ENCODE peak calls at places on chromosome 9, in nine cellular contexts. F, L, J, Q, X, G, B, E and O are unnamed samples.

GRCh38 chr9:6014668-6015270 is 655 bp downstream of the RANBP6 start:
- DNase-seq in F (peak; percentile 68), L (peak; percentile 77), J (peak; percentile 34), Q (no peak), X (no peak), G (peak; percentile 7), B (peak; percentile 79), E (no peak), O (no peak)

GRCh38 chr9:108053555-108054061 is 564.0 kb upstream of the KLF4 start:
- DNase-seq in F (peak; percentile 92), L (peak; percentile 95), J (peak; percentile 93), Q (peak; percentile 82), X (no peak), G (no peak), B (peak; percentile 90), E (peak; percentile 84), O (peak; percentile 28)

GRCh38 chr9:81685763-81686613 is 3.4 kb downstream of the TLE1 start:
- DNase-seq in F (peak; percentile 57), L (peak; percentile 42), J (peak; percentile 77), Q (no peak), X (no peak), G (no peak), B (peak; percentile 69), E (no peak), O (no peak)

GRCh38 chr9:16721972-16722371 is 148.5 kb downstream of the BNC2 start:
- DNase-seq in F (peak; percentile 94), L (peak; percentile 98), J (peak; percentile 89), Q (peak; percentile 81), X (no peak), G (no peak), B (peak; percentile 96), E (peak; percentile 87), O (no peak)

GRCh38 chr9:16143310-16143709 is 590.5 kb downstream of the CCDC171 start:
- DNase-seq in F (no peak), L (peak; percentile 51), J (no peak), Q (no peak), X (no peak), G (no peak), B (no peak), E (no peak), O (no peak)

GRCh38 chr9:131279196-131279926 is 3.1 kb upstream of the FAM78A start:
- DNase-seq in F (no peak), L (no peak), J (no peak), Q (no peak), X (no peak), G (no peak), B (no peak), E (no peak), O (no peak)

GRCh38 chr9:128504485-128505413 is at the start of gene GLE1:
- DNase-seq in F (peak; percentile 92), L (peak; percentile 84), J (peak; percentile 88), Q (peak; percentile 93), X (peak; percentile 95), G (peak; percentile 83), B (peak; percentile 90), E (peak; percentile 89), O (peak; percentile 34)

GRCh38 chr9:86181379-86182315 is 77.8 kb downstream of the C9orf153 start:
- DNase-seq in F (no peak), L (no peak), J (no peak), Q (no peak), X (no peak), G (no peak), B (no peak), E (no peak), O (no peak)

GRCh38 chr9:76576344-76576743 is 117.4 kb downstream of the GCNT1 start:
- DNase-seq in F (peak; percentile 76), L (peak; percentile 89), J (peak; percentile 70), Q (peak; percentile 53), X (peak; percentile 80), G (no peak), B (peak; percentile 91), E (no peak), O (peak; percentile 86)

GRCh38 chr9:121622842-121623203 is 28.6 kb upstream of the DAB2IP start:
- DNase-seq in F (no peak), L (peak; percentile 22), J (no peak), Q (no peak), X (no peak), G (no peak), B (no peak), E (no peak), O (no peak)

GRCh38 chr9:14782652-14783051 is 60.1 kb upstream of the CER1 start:
- DNase-seq in F (no peak), L (peak; percentile 15), J (no peak), Q (no peak), X (no peak), G (no peak), B (no peak), E (no peak), O (no peak)

GRCh38 chr9:29456940-29457339 is 1883.7 kb upstream of the C9orf72 start:
- DNase-seq in F (peak; percentile 73), L (peak; percentile 85), J (peak; percentile 5), Q (no peak), X (no peak), G (no peak), B (peak; percentile 56), E (no peak), O (no peak)

GRCh38 chr9:105403552-105404246 is 44.1 kb upstream of the FSD1L start:
- DNase-seq in F (no peak), L (no peak), J (no peak), Q (no peak), X (no peak), G (no peak), B (no peak), E (no peak), O (no peak)

DNA sequence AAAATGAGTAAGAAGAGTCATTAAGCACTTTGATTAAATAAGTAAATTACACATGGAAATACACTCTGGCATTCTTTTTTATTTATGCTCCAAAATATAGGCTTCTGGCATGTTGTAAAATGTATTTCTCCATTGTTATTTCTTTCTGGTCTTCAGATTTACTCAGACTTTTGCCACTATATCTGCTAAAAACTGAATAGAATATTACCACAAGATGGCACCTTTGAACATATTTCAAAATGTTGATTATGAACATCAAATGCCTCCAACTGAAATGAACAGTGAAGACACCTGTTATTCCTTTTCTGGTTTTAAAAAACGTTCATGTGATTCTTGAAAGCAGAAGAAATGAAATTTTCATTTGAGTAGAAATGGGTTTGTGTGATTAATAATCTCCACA is 23.6 kb downstream of the TYRP1 start:
- DNase-seq in F (no peak), L (no peak), J (no peak), Q (no peak), X (no peak), G (no peak), B (no peak), E (no peak), O (no peak)
- TF ChIP-seq CTCF in F (no peak), L (peak; percentile 10), J (no peak), Q (no peak), X (peak; percentile 54), G (peak; percentile 25), B (no peak), E (no peak), O (no peak)

DNA sequence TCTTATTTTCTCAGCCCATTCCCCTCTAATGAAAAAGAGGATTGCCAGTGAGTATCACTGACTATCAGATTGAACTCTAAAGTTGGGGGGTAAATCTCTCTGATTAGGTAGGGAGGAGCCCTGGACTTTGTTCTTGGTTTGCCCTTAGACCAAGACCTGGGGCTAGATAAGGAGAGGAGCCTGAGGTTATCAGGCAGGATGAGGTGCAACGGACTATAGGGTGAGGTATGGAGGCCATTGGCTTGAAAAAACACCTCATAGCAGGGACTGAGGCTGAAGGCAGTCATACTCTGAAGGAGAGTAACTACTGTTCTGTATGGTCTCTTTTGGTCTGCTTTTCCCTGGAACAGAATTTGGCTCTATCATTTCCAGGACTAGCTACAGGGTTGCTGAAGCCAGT is 2.5 kb downstream of the TRIM32 start:
- DNase-seq in F (no peak), L (no peak), J (no peak), Q (no peak), X (no peak), G (no peak), B (no peak), E (no peak), O (no peak)
- H3K4me3 ChIP-seq in F (no peak overlapping the region), L (no peak overlapping the region), J (no peak overlapping the region), Q (no peak overlapping the region), X (no peak overlapping the region), G (no peak overlapping the region), B (no peak overlapping the region), E (no peak overlapping the region), O (no peak overlapping the region)

GRCh38 chr9:114107286-114108001 is 8.4 kb upstream of the KIF12 start:
- DNase-seq in F (no peak), L (no peak), J (no peak), Q (no peak), X (no peak), G (no peak), B (no peak), E (no peak), O (no peak)
- TF ChIP-seq CTCF in F (no peak), L (no peak), J (no peak), Q (no peak), X (no peak), G (no peak), B (no peak), E (no peak), O (no peak)

GRCh38 chr9:68950188-68950587 is 63.7 kb downstream of the PRKACG start:
- DNase-seq in F (no peak), L (no peak), J (no peak), Q (no peak), X (no peak), G (no peak), B (no peak), E (no peak), O (no peak)

GRCh38 chr9:68950689-68951088 is 63.2 kb downstream of the PRKACG start:
- DNase-seq in F (no peak), L (no peak), J (no peak), Q (no peak), X (no peak), G (no peak), B (no peak), E (no peak), O (no peak)

GRCh38 chr9:68947015-68947414 is 66.9 kb downstream of the PRKACG start:
- DNase-seq in F (no peak), L (no peak), J (no peak), Q (no peak), X (no peak), G (no peak), B (no peak), E (no peak), O (no peak)

GRCh38 chr9:68947842-68948569 is 65.9 kb downstream of the PRKACG start:
- DNase-seq in F (no peak), L (no peak), J (no peak), Q (no peak), X (no peak), G (no peak), B (no peak), E (no peak), O (no peak)

DNA sequence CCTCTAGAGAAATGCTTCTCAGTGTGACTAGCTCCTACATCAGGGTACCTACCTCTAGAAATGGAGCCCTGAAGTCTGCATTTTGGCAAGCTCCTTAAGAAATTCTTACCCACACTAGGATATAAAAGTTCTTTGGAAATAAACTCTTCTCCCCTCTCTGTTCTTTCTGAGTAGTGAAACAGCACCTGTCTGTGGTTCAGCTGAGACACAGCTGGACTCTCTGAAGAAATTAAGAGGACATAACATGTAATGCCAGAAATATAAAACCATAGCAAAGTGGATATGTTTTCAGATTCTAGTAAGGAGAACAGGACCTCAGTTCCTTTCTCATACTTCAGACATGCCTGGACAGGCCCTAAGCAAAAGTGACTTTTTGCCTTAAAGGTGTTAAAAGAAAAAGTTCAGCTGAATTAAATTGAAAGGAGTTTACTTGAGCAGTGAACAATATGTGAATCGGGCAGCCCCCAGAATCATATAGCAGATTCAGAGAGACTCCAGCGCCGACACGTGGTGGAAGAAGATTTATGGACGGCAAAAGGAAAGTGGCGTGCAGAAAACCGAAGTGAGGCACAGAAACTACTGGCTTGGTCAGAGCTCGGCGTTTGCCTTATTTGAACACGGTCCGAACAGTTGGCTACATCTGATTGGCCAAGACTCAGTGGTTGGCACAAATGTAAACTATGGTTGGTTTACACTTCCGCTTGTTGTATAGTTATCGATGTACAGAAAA is 64.5 kb downstream of the PRKACG start:
- DNase-seq in F (peak; percentile 31), L (peak; percentile 14), J (peak; percentile 10), Q (no peak), X (peak; percentile 76), G (no peak), B (peak; percentile 12), E (no peak), O (no peak)
- H3K4me3 ChIP-seq in F (no peak overlapping the region), L (no peak overlapping the region), J (no peak overlapping the region), Q (no peak overlapping the region), X (no peak overlapping the region), G (no peak overlapping the region), B (no peak overlapping the region), E (no peak overlapping the region), O (no peak overlapping the region)